ENCODE peak calls at places on chromosomes 13 and 19, in six cellular contexts. V is AG04450, Q is IMR-90, R is thoracic aorta, Y is BE2C, X is cardiac muscle cell. A is an unnamed sample. For H3K9me3, the result is how much of the 10 kb centered on the place peaks cover.

GRCh38 chr19:7348587-7349230 is at the start of gene ARHGEF18:
- DNase-seq in V (no peak), Q (no peak), R (no peak), Y (no peak), X (no peak), A (no peak)

GRCh38 chr19:1259206-1259872 is 9.8 kb upstream of the CIRBP start:
- DNase-seq in V (no peak), Q (peak), R (no peak), Y (peak), X (no peak), A (peak)

GRCh38 chr19:38690832-38691231 is 43.4 kb downstream of the ACTN4 start:
- DNase-seq in V (no peak), Q (no peak), R (no peak), Y (no peak), X (no peak), A (no peak)

GRCh38 chr19:53868892-53869804 is 1.5 kb downstream of the MYADM start:
- DNase-seq in V (peak), Q (peak), R (peak), Y (peak), X (peak), A (peak)

GRCh38 chr13:111508902-111509509 is 188.6 kb downstream of the TEX29 start:
- DNase-seq in V (no peak), Q (no peak), R (no peak), Y (no peak), X (no peak), A (no peak)

GRCh38 chr13:99347335-99347878 is 40.2 kb upstream of the GPR183 start:
- DNase-seq in V (no peak), Q (no peak), R (no peak), Y (no peak), X (no peak), A (no peak)

GRCh38 chr13:60654405-60654804 is 257.4 kb downstream of the TDRD3 start:
- DNase-seq in V (no peak), Q (no peak), R (no peak), Y (peak), X (peak), A (no peak)

GRCh38 chr19:30165228-30165813 is 206.9 kb upstream of the ZNF536 start:
- DNase-seq in V (no peak), Q (no peak), R (no peak), Y (no peak), X (no peak), A (no peak)

GRCh38 chr13:106372199-106373160 is 163.0 kb downstream of the EFNB2 start:
- DNase-seq in V (no peak), Q (peak), R (no peak), Y (no peak), X (no peak), A (no peak)

GRCh38 chr13:45143346-45143751 is 23.0 kb downstream of the GTF2F2 start:
- DNase-seq in V (peak), Q (peak), R (no peak), Y (no peak), X (no peak), A (no peak)

GRCh38 chr19:39524495-39524894 is 8.2 kb downstream of the EID2B start:
- DNase-seq in V (no peak), Q (no peak), R (no peak), Y (no peak), X (no peak), A (no peak)

GRCh38 chr19:7272856-7273578 is 21.2 kb downstream of the INSR start:
- DNase-seq in V (no peak), Q (no peak), R (no peak), Y (no peak), X (no peak), A (no peak)

GRCh38 chr19:20969498-20969897 is 46.4 kb downstream of the ZNF85 start:
- DNase-seq in V (no peak), Q (no peak), R (no peak), Y (no peak), X (no peak), A (no peak)

GRCh38 chr19:45653634-45654033 is 14.4 kb upstream of the GIPR start:
- DNase-seq in V (no peak), Q (no peak), R (no peak), Y (peak), X (no peak), A (no peak)

GRCh38 chr19:2827840-2828489 is 8.3 kb downstream of the ZNF554 start:
- DNase-seq in V (no peak), Q (no peak), R (no peak), Y (no peak), X (no peak), A (no peak)

GRCh38 chr19:30678168-30678567 is 306.0 kb downstream of the ZNF536 start:
- DNase-seq in V (no peak), Q (no peak), R (no peak), Y (no peak), X (no peak), A (no peak)

GRCh38 chr19:2385053-2385721 is 25.1 kb downstream of the TMPRSS9 start:
- DNase-seq in V (peak), Q (peak), R (no peak), Y (peak), X (peak), A (no peak)

GRCh38 chr13:40094056-40094455 is 438.6 kb downstream of the COG6 start:
- DNase-seq in V (no peak), Q (no peak), R (no peak), Y (no peak), X (no peak), A (no peak)

GRCh38 chr13:74210693-74211393 is 76.6 kb upstream of the KLF12 start:
- DNase-seq in V (peak), Q (peak), R (peak), Y (peak), X (peak), A (no peak)

GRCh38 chr13:74768521-74769090 is 634.4 kb upstream of the KLF12 start:
- DNase-seq in V (no peak), Q (no peak), R (no peak), Y (no peak), X (no peak), A (no peak)

GRCh38 chr19:43960411-43960810 is 9.4 kb downstream of the ZNF221 start:
- DNase-seq in V (no peak), Q (no peak), R (no peak), Y (no peak), X (no peak), A (no peak)
- H3K9me3 ChIP-seq in V (under half), Q (under half), R (half or more), Y (under half), X (under half), A (under half)

DNA sequence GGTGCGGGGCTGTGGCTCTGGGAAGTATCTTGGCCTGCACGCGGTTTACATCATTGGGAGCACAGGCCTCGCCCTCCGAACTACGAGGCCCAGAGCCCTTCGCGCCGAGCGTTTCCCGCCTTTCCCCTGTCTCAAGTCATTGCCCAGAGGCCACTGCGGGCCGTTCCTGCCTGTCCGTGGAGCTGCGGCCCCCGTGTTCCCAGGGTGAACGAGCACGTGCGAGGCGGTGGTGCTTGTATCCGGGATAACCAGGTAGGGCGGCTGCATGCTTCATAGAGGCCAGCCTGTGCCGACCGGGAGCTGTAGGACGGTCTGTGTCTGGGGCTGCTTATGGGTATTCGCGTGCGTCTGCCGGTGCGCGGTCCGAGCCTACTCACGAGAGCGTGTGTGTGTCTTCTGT is 32.5 kb downstream of the ZNF527 start:
- DNase-seq in V (no peak), Q (no peak), R (no peak), Y (no peak), X (no peak), A (no peak)
- H3K9me3 ChIP-seq in V (under half), Q (under half), R (half or more), Y (under half), X (under half), A (under half)

GRCh38 chr13:97905517-97905916 is 48.0 kb upstream of the IPO5 start:
- DNase-seq in V (no peak), Q (no peak), R (no peak), Y (no peak), X (no peak), A (no peak)
- H3K9me3 ChIP-seq in V (under half), Q (under half), R (under half), Y (under half), X (under half), A (under half)

GRCh38 chr19:57355916-57356315 is 4.8 kb downstream of the ZNF304 start:
- DNase-seq in V (no peak), Q (no peak), R (no peak), Y (no peak), X (no peak), A (no peak)
- H3K9me3 ChIP-seq in V (under half), Q (under half), R (half or more), Y (under half), X (under half), A (under half)